ENCODE peak calls at places on chromosomes 3 and 15, in eight cellular contexts. One of them, this sample, is unnamed.

GRCh38 chr3:31106204-31106603 is 211.7 kb upstream of the GADL1 start:
- DNase-seq in CD8-positive, alpha-beta memory T cell: no peak
- DNase-seq in activated gamma-delta T cell treated with Interleukin-2 at 50 U/mL for 16 hours: no peak
- DNase-seq in A172: peak; percentile 51
- DNase-seq in smooth muscle cell of the brain vasculature: no peak
- DNase-seq in G401: no peak
- DNase-seq in COR-L47: no peak
- DNase-seq in HT-29: no peak
- DNase-seq in this sample: no peak

GRCh38 chr3:11247362-11247761 is 24.8 kb upstream of the ATG7 start:
- DNase-seq in CD8-positive, alpha-beta memory T cell: no peak
- DNase-seq in activated gamma-delta T cell treated with Interleukin-2 at 50 U/mL for 16 hours: no peak
- DNase-seq in A172: no peak
- DNase-seq in smooth muscle cell of the brain vasculature: no peak
- DNase-seq in G401: no peak
- DNase-seq in COR-L47: no peak
- DNase-seq in HT-29: peak; percentile 25
- DNase-seq in this sample: no peak

GRCh38 chr3:111311709-111312235 is 230.2 kb upstream of the CD96 start:
- DNase-seq in CD8-positive, alpha-beta memory T cell: peak; percentile 10
- DNase-seq in activated gamma-delta T cell treated with Interleukin-2 at 50 U/mL for 16 hours: no peak
- DNase-seq in A172: peak; percentile 9
- DNase-seq in smooth muscle cell of the brain vasculature: no peak
- DNase-seq in G401: no peak
- DNase-seq in COR-L47: no peak
- DNase-seq in HT-29: no peak
- DNase-seq in this sample: peak; percentile 68

GRCh38 chr3:180855364-180855763 is 57.1 kb upstream of the FXR1 start:
- DNase-seq in CD8-positive, alpha-beta memory T cell: no peak
- DNase-seq in activated gamma-delta T cell treated with Interleukin-2 at 50 U/mL for 16 hours: no peak
- DNase-seq in A172: peak; percentile 4
- DNase-seq in smooth muscle cell of the brain vasculature: no peak
- DNase-seq in G401: no peak
- DNase-seq in COR-L47: peak; percentile 79
- DNase-seq in HT-29: peak; percentile 19
- DNase-seq in this sample: no peak

GRCh38 chr3:49747792-49748480 is 24.2 kb upstream of the GMPPB start:
- DNase-seq in CD8-positive, alpha-beta memory T cell: no peak
- DNase-seq in activated gamma-delta T cell treated with Interleukin-2 at 50 U/mL for 16 hours: no peak
- DNase-seq in A172: peak; percentile 45
- DNase-seq in smooth muscle cell of the brain vasculature: no peak
- DNase-seq in G401: no peak
- DNase-seq in COR-L47: no peak
- DNase-seq in HT-29: no peak
- DNase-seq in this sample: no peak

GRCh38 chr3:66107855-66108254 is 69.1 kb upstream of the MAGI1 start:
- DNase-seq in CD8-positive, alpha-beta memory T cell: no peak
- DNase-seq in activated gamma-delta T cell treated with Interleukin-2 at 50 U/mL for 16 hours: no peak
- DNase-seq in A172: peak; percentile 49
- DNase-seq in smooth muscle cell of the brain vasculature: no peak
- DNase-seq in G401: no peak
- DNase-seq in COR-L47: no peak
- DNase-seq in HT-29: no peak
- DNase-seq in this sample: no peak

GRCh38 chr3:197541756-197542539 is 13.8 kb downstream of the BDH1 start:
- DNase-seq in CD8-positive, alpha-beta memory T cell: no peak
- DNase-seq in activated gamma-delta T cell treated with Interleukin-2 at 50 U/mL for 16 hours: no peak
- DNase-seq in A172: peak; percentile 93
- DNase-seq in smooth muscle cell of the brain vasculature: peak; percentile 67
- DNase-seq in G401: peak; percentile 78
- DNase-seq in COR-L47: peak; percentile 51
- DNase-seq in HT-29: no peak
- DNase-seq in this sample: no peak

GRCh38 chr15:60316961-60317360 is 80.8 kb downstream of the ANXA2 start:
- DNase-seq in CD8-positive, alpha-beta memory T cell: no peak
- DNase-seq in activated gamma-delta T cell treated with Interleukin-2 at 50 U/mL for 16 hours: no peak
- DNase-seq in A172: no peak
- DNase-seq in smooth muscle cell of the brain vasculature: no peak
- DNase-seq in G401: no peak
- DNase-seq in COR-L47: no peak
- DNase-seq in HT-29: no peak
- DNase-seq in this sample: no peak

GRCh38 chr3:69558912-69559311 is 173.0 kb upstream of the FRMD4B start:
- DNase-seq in CD8-positive, alpha-beta memory T cell: no peak
- DNase-seq in activated gamma-delta T cell treated with Interleukin-2 at 50 U/mL for 16 hours: no peak
- DNase-seq in A172: no peak
- DNase-seq in smooth muscle cell of the brain vasculature: no peak
- DNase-seq in G401: no peak
- DNase-seq in COR-L47: no peak
- DNase-seq in HT-29: no peak
- DNase-seq in this sample: no peak

GRCh38 chr15:79535536-79535935 is 103.4 kb downstream of the MINAR1 start:
- DNase-seq in CD8-positive, alpha-beta memory T cell: no peak
- DNase-seq in activated gamma-delta T cell treated with Interleukin-2 at 50 U/mL for 16 hours: no peak
- DNase-seq in A172: no peak
- DNase-seq in smooth muscle cell of the brain vasculature: no peak
- DNase-seq in G401: no peak
- DNase-seq in COR-L47: no peak
- DNase-seq in HT-29: no peak
- DNase-seq in this sample: no peak

GRCh38 chr15:91965501-91966180 is 112.1 kb downstream of the SLCO3A1 start:
- DNase-seq in CD8-positive, alpha-beta memory T cell: no peak
- DNase-seq in activated gamma-delta T cell treated with Interleukin-2 at 50 U/mL for 16 hours: no peak
- DNase-seq in A172: peak; percentile 91
- DNase-seq in smooth muscle cell of the brain vasculature: no peak
- DNase-seq in G401: peak; percentile 70
- DNase-seq in COR-L47: no peak
- DNase-seq in HT-29: no peak
- DNase-seq in this sample: no peak

This sample was measured in CD4-positive, CD25-positive, alpha-beta regulatory T cell.